ENCODE peak calls at places on chromosomes 3 and 15, in seven cellular contexts. X, Z, V, S, H, K and G are unnamed samples.

GRCh38 chr3:101154386-101154785 is 161.2 kb upstream of the ABI3BP start:
- DNase-seq in X (no peak), H (no peak), K (no peak), Z (no peak), S (no peak), V (no peak), G (no peak)

GRCh38 chr15:77702211-77702957 is 69.7 kb upstream of the LINGO1 start:
- DNase-seq in Z (peak; percentile 3), X (no peak), V (no peak), K (peak; percentile 25), S (peak; percentile 87), H (no peak), G (no peak)

GRCh38 chr3:10160925-10161324 is 3.8 kb upstream of the IRAK2 start:
- DNase-seq in V (no peak), S (no peak), Z (no peak), K (no peak), H (no peak), X (no peak), G (no peak)

GRCh38 chr15:36479200-36479896 is 100.1 kb upstream of the CDIN1 start:
- DNase-seq in X (no peak), H (no peak), V (no peak), K (peak; percentile 13), Z (no peak), S (no peak), G (no peak)

GRCh38 chr15:50881121-50882048 is 27.1 kb upstream of the AP4E1 start:
- DNase-seq in H (no peak), S (no peak), K (no peak), X (no peak), V (no peak), Z (no peak), G (no peak)

GRCh38 chr3:120198305-120198878 is 86.6 kb downstream of the GPR156 start:
- DNase-seq in V (no peak), X (no peak), H (no peak), S (no peak), Z (peak; percentile 48), K (peak; percentile 54), G (peak; percentile 75)

GRCh38 chr3:143658869-143659268 is 189.4 kb downstream of the SLC9A9 start:
- DNase-seq in K (no peak), V (no peak), X (no peak), H (no peak), Z (no peak), S (no peak), G (no peak)

GRCh38 chr3:196639517-196640500 is at the start of gene NRROS:
- DNase-seq in H (peak; percentile 85), K (peak; percentile 36), S (peak; percentile 74), Z (peak; percentile 41), X (no peak), V (peak; percentile 61), G (peak; percentile 59)

GRCh38 chr15:100043069-100043641 is 298.6 kb downstream of the ADAMTS17 start:
- DNase-seq in X (peak; percentile 63), V (no peak), S (no peak), H (no peak), K (peak; percentile 9), Z (peak; percentile 80), G (peak; percentile 95)

GRCh38 chr15:23446215-23447106 is 582 bp downstream of the GOLGA6L2 start:
- DNase-seq in H (no peak), S (no peak), X (no peak), V (no peak), Z (no peak), K (no peak), G (no peak)

GRCh38 chr3:32951410-32951811 is at the start of gene CCR4:
- DNase-seq in Z (no peak), V (peak; percentile 59), S (no peak), K (no peak), H (no peak), X (no peak), G (no peak)

GRCh38 chr3:187165144-187165543 is 25.8 kb upstream of the RPL39L start:
- DNase-seq in K (peak; percentile 77), S (peak; percentile 80), X (no peak), Z (peak; percentile 56), V (peak; percentile 46), H (no peak), G (peak; percentile 62)

GRCh38 chr15:81304226-81304625 is 19.7 kb downstream of the STARD5 start:
- DNase-seq in S (no peak), V (no peak), H (no peak), K (no peak), Z (peak; percentile 28), X (no peak), G (peak; percentile 73)

GRCh38 chr3:32105291-32106131 is 909 bp upstream of the GPD1L start:
- DNase-seq in K (no peak), X (no peak), S (no peak), H (no peak), Z (no peak), V (no peak), G (peak; percentile 55)

GRCh38 chr3:174355505-174355904 is 503.6 kb upstream of the NAALADL2 start:
- DNase-seq in Z (peak; percentile 41), X (no peak), V (no peak), S (no peak), K (peak; percentile 81), H (no peak), G (peak; percentile 41)

GRCh38 chr3:139520028-139520737 is 19.4 kb downstream of the RBP1 start:
- DNase-seq in S (peak; percentile 81), V (no peak), H (no peak), K (peak; percentile 84), X (no peak), Z (no peak), G (peak; percentile 75)

GRCh38 chr3:43870844-43871626 is 180.3 kb downstream of the ABHD5 start:
- DNase-seq in V (no peak), X (peak; percentile 66), S (peak; percentile 23), Z (no peak), H (no peak), K (no peak), G (peak; percentile 51)

GRCh38 chr3:122484985-122485384 is 29.8 kb downstream of the KPNA1 start:
- DNase-seq in Z (peak; percentile 43), X (no peak), K (no peak), H (no peak), V (no peak), S (no peak), G (peak; percentile 60)

GRCh38 chr3:38119802-38120689 is 16.9 kb downstream of the ACAA1 start:
- DNase-seq in S (peak; percentile 20), X (no peak), V (no peak), K (no peak), H (no peak), Z (no peak), G (no peak)

GRCh38 chr3:195102609-195103467 is 168.1 kb downstream of the XXYLT1 start:
- DNase-seq in Z (peak; percentile 88), H (no peak), S (no peak), K (peak; percentile 32), X (no peak), V (no peak), G (peak; percentile 95)